ENCODE peak calls at places on chromosome 6, in five cellular contexts. N is left lung, B is neural crest cell, Y is NB4, H is suprapubic skin. S is an unnamed sample.

GRCh38 chr6:15656145-15656544 is 6.7 kb downstream of the DTNBP1 start:
- DNase-seq in N (no peak), B (no peak), Y (no peak), H (no peak), S (no peak)

GRCh38 chr6:144574796-144575195 is 289.7 kb downstream of the UTRN start:
- DNase-seq in N (no peak), B (no peak), Y (no peak), H (no peak), S (no peak)

GRCh38 chr6:122014961-122015360 is 384.5 kb upstream of the HSF2 start:
- DNase-seq in N (no peak), B (no peak), Y (no peak), H (no peak), S (no peak)

GRCh38 chr6:96015321-96015790 is 418 bp upstream of the FUT9 start:
- DNase-seq in N (peak; percentile 65), B (peak; percentile 44), Y (no peak), H (no peak), S (peak; percentile 55)

GRCh38 chr6:111620168-111620567 is 14.5 kb upstream of the TRAF3IP2 start:
- DNase-seq in N (no peak), B (no peak), Y (no peak), H (no peak), S (no peak)

GRCh38 chr6:15090745-15091384 is 155.0 kb upstream of the JARID2 start:
- DNase-seq in N (no peak), B (no peak), Y (no peak), H (no peak), S (no peak)

GRCh38 chr6:9186148-9186547 is 750.8 kb upstream of the SLC35B3 start:
- DNase-seq in N (no peak), B (no peak), Y (peak; percentile 80), H (no peak), S (no peak)

GRCh38 chr6:149864578-149865535 is 698 bp upstream of the LRP11 start:
- DNase-seq in N (no peak), B (peak; percentile 20), Y (peak; percentile 74), H (no peak), S (no peak)

GRCh38 chr6:129558248-129558647 is 151.7 kb downstream of the ARHGAP18 start:
- DNase-seq in N (no peak), B (no peak), Y (no peak), H (no peak), S (no peak)

GRCh38 chr6:89623749-89624148 is 14.8 kb downstream of the LYRM2 start:
- DNase-seq in N (no peak), B (no peak), Y (peak; percentile 24), H (no peak), S (no peak)

GRCh38 chr6:36926711-36927110 is 27.8 kb upstream of the PI16 start:
- DNase-seq in N (no peak), B (no peak), Y (no peak), H (no peak), S (no peak)

GRCh38 chr6:147530132-147531060 is 21.9 kb downstream of the SAMD5 start:
- DNase-seq in N (no peak), B (no peak), Y (peak; percentile 62), H (no peak), S (no peak)

GRCh38 chr6:3584611-3585010 is 127.8 kb upstream of the SLC22A23 start:
- DNase-seq in N (no peak), B (no peak), Y (no peak), H (no peak), S (no peak)

GRCh38 chr6:53703047-53703446 is 37.5 kb upstream of the KLHL31 start:
- DNase-seq in N (no peak), B (no peak), Y (no peak), H (no peak), S (no peak)

GRCh38 chr6:73696990-73697651 is 1.1 kb downstream of the CD109 start:
- DNase-seq in N (no peak), B (no peak), Y (no peak), H (no peak), S (no peak)

GRCh38 chr6:113642714-113643442 is 214.3 kb upstream of the MARCKS start:
- DNase-seq in N (no peak), B (no peak), Y (no peak), H (no peak), S (no peak)

GRCh38 chr6:111781055-111781708 is 92.1 kb downstream of the FYN start:
- DNase-seq in N (no peak), B (no peak), Y (no peak), H (no peak), S (no peak)

GRCh38 chr6:31083742-31084354 is 28.5 kb downstream of the C6orf15 start:
- DNase-seq in N (no peak), B (peak; percentile 53), Y (peak; percentile 79), H (no peak), S (no peak)

GRCh38 chr6:34888874-34889555 is at the start of gene ANKS1A:
- DNase-seq in N (peak; percentile 97), B (peak; percentile 63), Y (peak; percentile 83), H (peak; percentile 93), S (no peak)

GRCh38 chr6:26311012-26311384 is 54.0 kb upstream of the BTN3A2 start:
- DNase-seq in N (no peak), B (no peak), Y (peak; percentile 65), H (no peak), S (no peak)

GRCh38 chr6:30500421-30501069 is 11.2 kb downstream of the HLA-E start:
- DNase-seq in N (no peak), B (no peak), Y (no peak), H (no peak), S (no peak)

GRCh38 chr6:13268914-13269532 is 59.3 kb downstream of the TBC1D7 start:
- DNase-seq in N (no peak), B (no peak), Y (peak; percentile 36), H (no peak), S (no peak)

GRCh38 chr6:53466257-53466656 is 78.6 kb downstream of the GCLC start:
- DNase-seq in N (no peak), B (no peak), Y (no peak), H (no peak), S (no peak)

GRCh38 chr6:21754891-21755290 is 161.3 kb downstream of the SOX4 start:
- DNase-seq in N (no peak), B (no peak), Y (no peak), H (no peak), S (no peak)

GRCh38 chr6:166936079-166936787 is 20.1 kb downstream of the RNASET2 start:
- DNase-seq in N (no peak), B (no peak), Y (peak; percentile 93), H (no peak), S (no peak)

GRCh38 chr6:142845624-142846458 is 99.1 kb downstream of the HIVEP2 start:
- DNase-seq in N (peak; percentile 90), B (peak; percentile 45), Y (peak; percentile 82), H (peak; percentile 83), S (peak; percentile 95)
- TF ChIP-seq CTCF in N (no peak), B (no peak), Y (no peak), H (no peak), S (peak; percentile 66)

GRCh38 chr6:125155344-125155743 is 1.8 kb downstream of the TPD52L1 start:
- DNase-seq in N (no peak), B (no peak), Y (no peak), H (no peak), S (no peak)

GRCh38 chr6:125151715-125152114 is 1.9 kb upstream of the TPD52L1 start:
- DNase-seq in N (no peak), B (no peak), Y (no peak), H (no peak), S (no peak)

GRCh38 chr6:125156496-125156895 is 2.9 kb downstream of the TPD52L1 start:
- DNase-seq in N (no peak), B (no peak), Y (no peak), H (no peak), S (no peak)

GRCh38 chr6:125153541-125154183 is at the start of gene TPD52L1:
- DNase-seq in N (peak; percentile 94), B (peak; percentile 47), Y (peak; percentile 48), H (peak; percentile 88), S (peak; percentile 92)

DNA sequence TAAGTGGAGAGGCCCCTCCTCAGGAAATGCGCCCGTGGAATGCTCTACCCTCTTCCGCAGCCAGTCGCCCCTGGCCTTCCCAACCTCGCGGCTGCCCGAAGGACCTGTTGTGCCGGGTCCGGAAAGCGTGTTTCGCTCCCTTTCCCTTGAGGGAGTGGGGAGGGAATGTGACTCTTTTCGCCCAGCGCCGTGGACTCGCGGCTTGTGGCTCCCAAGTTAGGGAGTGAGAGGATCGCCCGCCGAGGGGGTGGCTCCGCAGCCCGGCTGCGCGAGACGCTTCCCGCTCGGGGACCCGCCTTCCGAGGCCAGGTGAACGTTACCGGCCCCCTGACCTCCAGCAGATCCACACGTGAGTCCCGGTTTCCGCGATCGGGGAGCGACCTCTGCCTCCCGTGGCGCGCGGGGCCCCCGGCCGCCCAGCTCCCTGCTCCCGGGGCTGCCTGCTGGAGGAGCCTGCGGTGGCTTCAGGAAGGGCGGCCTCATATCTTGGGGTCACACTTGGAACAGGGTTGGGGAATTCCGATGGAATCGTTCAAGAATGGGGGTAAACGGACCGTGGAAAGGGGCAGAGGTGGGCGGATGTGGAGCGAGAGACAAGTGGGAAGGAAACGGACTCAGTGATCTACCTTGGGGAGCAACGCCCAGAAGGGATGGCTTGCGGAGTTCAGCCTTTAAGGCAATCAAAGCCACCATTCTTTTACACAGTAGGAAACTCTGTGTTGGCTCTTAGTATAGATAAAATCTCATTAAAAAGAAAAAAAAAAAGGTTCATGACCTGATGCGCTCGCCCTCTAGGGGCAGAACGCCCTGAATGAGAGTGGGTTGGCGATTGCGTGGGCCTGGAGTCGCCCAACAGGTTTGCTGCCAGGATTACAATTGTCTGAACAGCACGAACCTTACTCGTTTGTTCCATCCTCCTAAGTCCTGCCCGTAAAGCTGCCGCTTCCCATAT is 887 bp downstream of the TPD52L1 start:
- DNase-seq in N (peak; percentile 82), B (peak; percentile 23), Y (no peak), H (no peak), S (no peak)
- TF ChIP-seq CTCF in N (peak; percentile 11), B (peak; percentile 69), Y (no peak), H (no peak), S (peak; percentile 42)

DNA sequence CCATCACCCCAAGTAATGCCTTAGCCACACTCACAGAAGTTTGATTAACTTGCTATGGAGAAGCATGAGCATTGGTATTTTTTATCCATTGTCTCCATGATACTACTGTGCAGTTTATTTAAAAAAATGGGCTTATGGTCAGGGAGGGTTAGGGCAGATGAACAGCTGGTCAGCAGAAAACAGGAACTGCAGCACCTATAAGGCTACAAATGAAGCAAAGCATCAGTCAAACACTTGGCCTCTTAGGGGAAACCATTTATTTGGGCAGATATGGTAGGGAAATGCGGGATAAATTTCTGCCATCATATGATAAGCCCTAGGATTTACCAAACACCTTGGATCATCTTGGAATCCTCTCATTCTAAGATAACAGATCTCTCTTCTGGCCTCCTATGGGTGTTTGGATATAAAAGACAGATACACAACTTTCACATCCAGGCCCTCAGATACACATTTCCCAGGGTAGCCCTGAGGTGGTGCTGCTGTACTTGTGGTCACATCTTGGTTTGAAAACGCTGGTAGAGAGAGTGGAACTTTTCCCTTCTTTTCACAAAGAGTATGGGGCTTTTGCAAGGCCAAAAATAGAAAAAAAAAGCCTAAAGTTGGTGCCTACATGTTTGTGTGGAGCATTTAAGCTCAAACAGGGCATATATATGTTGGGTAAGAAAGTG is 42.8 kb upstream of the AHI1 start:
- DNase-seq in N (no peak), B (no peak), Y (no peak), H (no peak), S (no peak)
- TF ChIP-seq CTCF in N (no peak), B (no peak), Y (peak; percentile 3), H (no peak), S (peak; percentile 54)

DNA sequence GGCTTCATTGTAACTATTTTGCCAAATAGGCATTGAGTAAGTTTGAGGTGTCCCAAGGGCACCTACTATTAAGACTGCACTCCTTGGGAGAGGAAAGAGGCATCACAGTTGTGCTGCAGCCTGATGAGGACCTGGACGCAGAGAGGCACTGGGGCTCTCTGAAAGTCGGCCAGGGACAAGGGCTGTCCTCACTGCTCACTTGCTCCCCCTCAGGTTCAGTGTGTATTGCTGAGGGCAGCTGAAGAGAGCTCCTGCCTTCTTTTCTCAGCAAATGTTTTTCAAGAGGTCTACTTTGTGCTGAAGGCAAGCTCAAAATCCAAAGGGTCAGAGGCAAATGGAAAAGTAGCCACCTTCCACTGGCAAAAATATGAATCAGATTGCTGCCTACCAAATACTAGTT is 331.8 kb downstream of the RIMS1 start:
- DNase-seq in N (peak; percentile 13), B (peak; percentile 41), Y (peak; percentile 38), H (no peak), S (peak; percentile 28)
- TF ChIP-seq CTCF in N (no peak), B (peak; percentile 66), Y (peak; percentile 37), H (no peak), S (peak; percentile 68)

S was measured in chondrocyte.